ENCODE peak calls at places on chromosomes 16 and 17, in nine cellular contexts. O is transverse colon, X is cardiac muscle cell, F is heart right ventricle, I is adrenal gland, V is HCT116, T is esophagus muscularis mucosa, Y is tibial artery, R is BE2C. C is an unnamed sample.

GRCh38 chr17:41064301-41064700 is 1.4 kb downstream of the KRTAP2-4 start:
- DNase-seq in O (no peak), X (no peak), F (no peak), I (no peak), V (no peak), T (no peak), Y (no peak), R (no peak), C (no peak)

GRCh38 chr17:8041980-8042379 is 3.1 kb downstream of the ALOX15B start:
- DNase-seq in O (no peak), X (no peak), F (no peak), I (no peak), V (no peak), T (no peak), Y (no peak), R (peak; percentile 26), C (no peak)

GRCh38 chr17:49061524-49061943 is 64.3 kb downstream of the IGF2BP1 start:
- DNase-seq in O (no peak), X (peak; percentile 10), F (no peak), I (no peak), V (no peak), T (no peak), Y (no peak), R (no peak), C (no peak)

GRCh38 chr16:23821467-23821866 is 14.3 kb upstream of the PRKCB start:
- DNase-seq in O (no peak), X (no peak), F (no peak), I (no peak), V (no peak), T (no peak), Y (no peak), R (no peak), C (no peak)

GRCh38 chr16:55471448-55472097 is 7.4 kb upstream of the MMP2 start:
- DNase-seq in O (no peak), X (peak; percentile 81), F (no peak), I (no peak), V (peak; percentile 13), T (no peak), Y (no peak), R (no peak), C (no peak)

GRCh38 chr17:1992541-1992940 is 32.6 kb downstream of the RTN4RL1 start:
- DNase-seq in O (no peak), X (no peak), F (no peak), I (no peak), V (no peak), T (no peak), Y (no peak), R (no peak), C (no peak)

GRCh38 chr17:78137392-78138203 is 7.0 kb downstream of the TMC8 start:
- DNase-seq in O (peak; percentile 32), X (no peak), F (no peak), I (no peak), V (no peak), T (no peak), Y (no peak), R (peak; percentile 27), C (no peak)

GRCh38 chr16:29744541-29745101 is 1.2 kb downstream of the C16orf54 start:
- DNase-seq in O (no peak), X (no peak), F (no peak), I (no peak), V (no peak), T (no peak), Y (no peak), R (no peak), C (no peak)

GRCh38 chr16:27491894-27492587 is 57.7 kb downstream of the GTF3C1 start:
- DNase-seq in O (no peak), X (no peak), F (no peak), I (no peak), V (no peak), T (no peak), Y (no peak), R (no peak), C (no peak)

GRCh38 chr16:4175849-4176248 is 59.6 kb upstream of the ADCY9 start:
- DNase-seq in O (no peak), X (no peak), F (no peak), I (no peak), V (no peak), T (no peak), Y (no peak), R (no peak), C (no peak)

GRCh38 chr17:66549312-66549705 is 246.9 kb downstream of the PRKCA start:
- DNase-seq in O (no peak), X (peak; percentile 72), F (no peak), I (no peak), V (no peak), T (no peak), Y (no peak), R (no peak), C (no peak)

GRCh38 chr17:17745476-17746455 is 64.5 kb downstream of the RAI1 start:
- DNase-seq in O (no peak), X (no peak), F (no peak), I (no peak), V (no peak), T (no peak), Y (no peak), R (no peak), C (no peak)

GRCh38 chr17:79977161-79977631 is 58.5 kb downstream of the TBC1D16 start:
- DNase-seq in O (no peak), X (no peak), F (no peak), I (no peak), V (no peak), T (no peak), Y (no peak), R (no peak), C (no peak)

GRCh38 chr16:64182985-64183384 is 938.9 kb downstream of the CDH11 start:
- DNase-seq in O (no peak), X (no peak), F (no peak), I (no peak), V (no peak), T (no peak), Y (no peak), R (no peak), C (no peak)

GRCh38 chr17:32446949-32447348 is 2.6 kb downstream of the PSMD11 start:
- DNase-seq in O (no peak), X (no peak), F (no peak), I (no peak), V (no peak), T (no peak), Y (no peak), R (no peak), C (no peak)

GRCh38 chr17:39443326-39443725 is 7.7 kb downstream of the MED1 start:
- DNase-seq in O (no peak), X (no peak), F (no peak), I (no peak), V (no peak), T (no peak), Y (no peak), R (no peak), C (no peak)
- H3K36me3 ChIP-seq in O (no peaks in the 10 kb centered on the region), X (peaks cover 67% of the 10 kb centered on the region), F (peaks cover 78% of the 10 kb centered on the region), I (no peaks in the 10 kb centered on the region), V (peaks cover 59% of the 10 kb centered on the region), T (peaks cover 56% of the 10 kb centered on the region), Y (peaks cover 71% of the 10 kb centered on the region), R (peaks cover 74% of the 10 kb centered on the region), C (peaks cover 14% of the 10 kb centered on the region)

GRCh38 chr16:67442581-67443255 is 11.8 kb downstream of the HSD11B2 start:
- DNase-seq in O (no peak), X (no peak), F (no peak), I (no peak), V (no peak), T (no peak), Y (no peak), R (peak; percentile 46), C (no peak)

GRCh38 chr16:67443299-67443698 is 12.4 kb downstream of the HSD11B2 start:
- DNase-seq in O (peak; percentile 50), X (no peak), F (no peak), I (peak; percentile 86), V (no peak), T (no peak), Y (peak; percentile 80), R (no peak), C (peak; percentile 41)

GRCh38 chr16:67438824-67439393 is 8.0 kb downstream of the HSD11B2 start:
- DNase-seq in O (no peak), X (no peak), F (no peak), I (no peak), V (no peak), T (no peak), Y (no peak), R (no peak), C (no peak)

GRCh38 chr16:67441907-67442306 is 11.0 kb downstream of the HSD11B2 start:
- DNase-seq in O (no peak), X (no peak), F (peak; percentile 53), I (no peak), V (no peak), T (no peak), Y (no peak), R (no peak), C (no peak)

GRCh38 chr16:67441289-67441753 is 10.4 kb downstream of the HSD11B2 start:
- DNase-seq in O (peak; percentile 95), X (no peak), F (peak; percentile 39), I (no peak), V (no peak), T (no peak), Y (no peak), R (peak; percentile 70), C (peak; percentile 91)
- H3K4me1 ChIP-seq in O (peaks cover 58% of the 10 kb centered on the region), X (no peaks in the 10 kb centered on the region), F (peaks cover 42% of the 10 kb centered on the region), I (peaks cover 40% of the 10 kb centered on the region), V (no peaks in the 10 kb centered on the region), T (peaks cover 57% of the 10 kb centered on the region), Y (peaks cover 35% of the 10 kb centered on the region), R (peaks cover 17% of the 10 kb centered on the region), C (peaks cover 50% of the 10 kb centered on the region)

GRCh38 chr16:19898166-19898565 is 13.5 kb upstream of the GPRC5B start:
- DNase-seq in O (no peak), X (no peak), F (no peak), I (no peak), V (no peak), T (no peak), Y (no peak), R (no peak), C (no peak)

GRCh38 chr16:19898924-19899604 is 14.4 kb upstream of the GPRC5B start:
- DNase-seq in O (peak; percentile 39), X (peak; percentile 68), F (no peak), I (peak; percentile 36), V (peak; percentile 57), T (no peak), Y (peak; percentile 53), R (peak; percentile 56), C (peak; percentile 57)

GRCh38 chr16:19901164-19901563 is 16.5 kb upstream of the GPRC5B start:
- DNase-seq in O (no peak), X (no peak), F (no peak), I (no peak), V (no peak), T (no peak), Y (no peak), R (no peak), C (no peak)

GRCh38 chr16:19899605-19899955 is 14.9 kb upstream of the GPRC5B start:
- DNase-seq in O (no peak), X (no peak), F (no peak), I (no peak), V (no peak), T (no peak), Y (no peak), R (no peak), C (no peak)

GRCh38 chr16:19900590-19900989 is 15.9 kb upstream of the GPRC5B start:
- DNase-seq in O (no peak), X (no peak), F (no peak), I (no peak), V (no peak), T (no peak), Y (no peak), R (no peak), C (no peak)
- TF ChIP-seq CTCF in O (no peak), X (no peak), F (no peak), I (no peak), V (no peak), T (no peak), Y (no peak), R (peak; percentile 8), C (no peak)

GRCh38 chr16:75570351-75571104 is 4.3 kb downstream of the GABARAPL2 start:
- DNase-seq in O (no peak), X (no peak), F (no peak), I (no peak), V (no peak), T (no peak), Y (no peak), R (no peak), C (no peak)
- H3K36me3 ChIP-seq in O (no peaks in the 10 kb centered on the region), X (peaks cover 56% of the 10 kb centered on the region), F (peaks cover 62% of the 10 kb centered on the region), I (no peaks in the 10 kb centered on the region), V (peaks cover 38% of the 10 kb centered on the region), T (peaks cover 36% of the 10 kb centered on the region), Y (peaks cover 71% of the 10 kb centered on the region), R (peaks cover 69% of the 10 kb centered on the region), C (no peaks in the 10 kb centered on the region)